ENCODE peak calls at places on chromosomes 6 and 20, in four cellular contexts. One of them, this sample, is unnamed.

GRCh38 chr6:51199733-51200132 is 381.1 kb downstream of the TFAP2B start:
- DNase-seq in GM10248: no peak
- DNase-seq in activated CD8-positive, alpha-beta memory T cell treated with anti-CD3 and anti-CD28 coated beads, Interleukin-2, amount 50 U/mL, for 4 hours: no peak
- DNase-seq in D721Med: no peak
- DNase-seq in this sample: no peak

GRCh38 chr6:110102411-110102810 is 77.1 kb downstream of the WASF1 start:
- DNase-seq in GM10248: peak
- DNase-seq in activated CD8-positive, alpha-beta memory T cell treated with anti-CD3 and anti-CD28 coated beads, Interleukin-2, amount 50 U/mL, for 4 hours: no peak
- DNase-seq in D721Med: no peak
- DNase-seq in this sample: no peak

GRCh38 chr6:34834789-34835518 is 43.1 kb downstream of the BLTP3A start:
- DNase-seq in GM10248: no peak
- DNase-seq in activated CD8-positive, alpha-beta memory T cell treated with anti-CD3 and anti-CD28 coated beads, Interleukin-2, amount 50 U/mL, for 4 hours: no peak
- DNase-seq in D721Med: no peak
- DNase-seq in this sample: no peak

GRCh38 chr6:6379573-6379972 is 59.1 kb upstream of the F13A1 start:
- DNase-seq in GM10248: peak
- DNase-seq in activated CD8-positive, alpha-beta memory T cell treated with anti-CD3 and anti-CD28 coated beads, Interleukin-2, amount 50 U/mL, for 4 hours: no peak
- DNase-seq in D721Med: no peak
- DNase-seq in this sample: no peak

GRCh38 chr6:52517502-52518278 is 59.2 kb downstream of the TRAM2 start:
- DNase-seq in GM10248: peak
- DNase-seq in activated CD8-positive, alpha-beta memory T cell treated with anti-CD3 and anti-CD28 coated beads, Interleukin-2, amount 50 U/mL, for 4 hours: no peak
- DNase-seq in D721Med: no peak
- DNase-seq in this sample: no peak

GRCh38 chr20:6714202-6714800 is 53.2 kb upstream of the BMP2 start:
- DNase-seq in GM10248: no peak
- DNase-seq in activated CD8-positive, alpha-beta memory T cell treated with anti-CD3 and anti-CD28 coated beads, Interleukin-2, amount 50 U/mL, for 4 hours: no peak
- DNase-seq in D721Med: no peak
- DNase-seq in this sample: no peak

GRCh38 chr6:148249160-148249559 is 93.5 kb upstream of the SASH1 start:
- DNase-seq in GM10248: no peak
- DNase-seq in activated CD8-positive, alpha-beta memory T cell treated with anti-CD3 and anti-CD28 coated beads, Interleukin-2, amount 50 U/mL, for 4 hours: no peak
- DNase-seq in D721Med: no peak
- DNase-seq in this sample: no peak

GRCh38 chr20:48015943-48016723 is 230.9 kb upstream of the SULF2 start:
- DNase-seq in GM10248: no peak
- DNase-seq in activated CD8-positive, alpha-beta memory T cell treated with anti-CD3 and anti-CD28 coated beads, Interleukin-2, amount 50 U/mL, for 4 hours: no peak
- DNase-seq in D721Med: no peak
- DNase-seq in this sample: no peak

GRCh38 chr20:35226775-35227681 is 538 bp downstream of the MMP24 start:
- DNase-seq in GM10248: peak
- DNase-seq in activated CD8-positive, alpha-beta memory T cell treated with anti-CD3 and anti-CD28 coated beads, Interleukin-2, amount 50 U/mL, for 4 hours: peak
- DNase-seq in D721Med: no peak
- DNase-seq in this sample: peak

GRCh38 chr6:38282911-38283310 is 356.8 kb downstream of the BTBD9 start:
- DNase-seq in GM10248: no peak
- DNase-seq in activated CD8-positive, alpha-beta memory T cell treated with anti-CD3 and anti-CD28 coated beads, Interleukin-2, amount 50 U/mL, for 4 hours: no peak
- DNase-seq in D721Med: no peak
- DNase-seq in this sample: no peak

GRCh38 chr6:7580927-7581618 is 8.9 kb upstream of the SNRNP48 start:
- DNase-seq in GM10248: no peak
- DNase-seq in activated CD8-positive, alpha-beta memory T cell treated with anti-CD3 and anti-CD28 coated beads, Interleukin-2, amount 50 U/mL, for 4 hours: no peak
- DNase-seq in D721Med: no peak
- DNase-seq in this sample: no peak

GRCh38 chr20:9160760-9161159 is 91.9 kb downstream of the PLCB4 start:
- DNase-seq in GM10248: no peak
- DNase-seq in activated CD8-positive, alpha-beta memory T cell treated with anti-CD3 and anti-CD28 coated beads, Interleukin-2, amount 50 U/mL, for 4 hours: no peak
- DNase-seq in D721Med: no peak
- DNase-seq in this sample: no peak

GRCh38 chr6:90290991-90291390 is 5.7 kb downstream of the BACH2 start:
- DNase-seq in GM10248: no peak
- DNase-seq in activated CD8-positive, alpha-beta memory T cell treated with anti-CD3 and anti-CD28 coated beads, Interleukin-2, amount 50 U/mL, for 4 hours: no peak
- DNase-seq in D721Med: no peak
- DNase-seq in this sample: no peak

GRCh38 chr20:19727251-19727847 is 30.7 kb upstream of the RIN2 start:
- DNase-seq in GM10248: no peak
- DNase-seq in activated CD8-positive, alpha-beta memory T cell treated with anti-CD3 and anti-CD28 coated beads, Interleukin-2, amount 50 U/mL, for 4 hours: no peak
- DNase-seq in D721Med: no peak
- DNase-seq in this sample: no peak

GRCh38 chr6:152085533-152085932 is 278.1 kb downstream of the ESR1 start:
- DNase-seq in GM10248: no peak
- DNase-seq in activated CD8-positive, alpha-beta memory T cell treated with anti-CD3 and anti-CD28 coated beads, Interleukin-2, amount 50 U/mL, for 4 hours: no peak
- DNase-seq in D721Med: no peak
- DNase-seq in this sample: no peak

GRCh38 chr6:157019115-157019628 is 242.0 kb downstream of the ARID1B start:
- DNase-seq in GM10248: no peak
- DNase-seq in activated CD8-positive, alpha-beta memory T cell treated with anti-CD3 and anti-CD28 coated beads, Interleukin-2, amount 50 U/mL, for 4 hours: no peak
- DNase-seq in D721Med: no peak
- DNase-seq in this sample: no peak

GRCh38 chr20:38628580-38629470 is 27.2 kb downstream of the ARHGAP40 start:
- DNase-seq in GM10248: no peak
- DNase-seq in activated CD8-positive, alpha-beta memory T cell treated with anti-CD3 and anti-CD28 coated beads, Interleukin-2, amount 50 U/mL, for 4 hours: no peak
- DNase-seq in D721Med: no peak
- DNase-seq in this sample: no peak

GRCh38 chr20:922781-923180 is 6.6 kb upstream of the ANGPT4 start:
- DNase-seq in GM10248: no peak
- DNase-seq in activated CD8-positive, alpha-beta memory T cell treated with anti-CD3 and anti-CD28 coated beads, Interleukin-2, amount 50 U/mL, for 4 hours: no peak
- DNase-seq in D721Med: no peak
- DNase-seq in this sample: no peak

GRCh38 chr20:44053046-44053445 is 133.9 kb downstream of the JPH2 start:
- DNase-seq in GM10248: no peak
- DNase-seq in activated CD8-positive, alpha-beta memory T cell treated with anti-CD3 and anti-CD28 coated beads, Interleukin-2, amount 50 U/mL, for 4 hours: no peak
- DNase-seq in D721Med: no peak
- DNase-seq in this sample: no peak

GRCh38 chr6:170473226-170473789 is 79.8 kb downstream of the PSMB1 start:
- DNase-seq in GM10248: no peak
- DNase-seq in activated CD8-positive, alpha-beta memory T cell treated with anti-CD3 and anti-CD28 coated beads, Interleukin-2, amount 50 U/mL, for 4 hours: no peak
- DNase-seq in D721Med: no peak
- DNase-seq in this sample: no peak